ENCODE peak calls at places on chromosomes 6 and 20, in six cellular contexts. J is H9, V is IMR-90, H is neuronal stem cell, A is H1, L is trophoblast cell. U is an unnamed sample.

GRCh38 chr20:57892471-57892870 is 182.7 kb upstream of the PMEPA1 start:
- DNase-seq in J (no peak), V (no peak), H (no peak), A (no peak), L (no peak), U (no peak)

GRCh38 chr20:2314759-2315439 is 19.1 kb downstream of the TGM3 start:
- DNase-seq in J (no peak), V (peak), H (no peak), A (no peak), L (no peak), U (peak)

GRCh38 chr6:165441176-165441575 is 131.8 kb upstream of the C6orf118 start:
- DNase-seq in J (no peak), V (no peak), H (no peak), A (no peak), L (no peak), U (no peak)

GRCh38 chr6:71107935-71108420 is 151.1 kb upstream of the B3GAT2 start:
- DNase-seq in J (no peak), V (peak), H (no peak), A (no peak), L (peak), U (peak)

GRCh38 chr20:53737404-53738038 is 143.9 kb upstream of the ZNF217 start:
- DNase-seq in J (no peak), V (no peak), H (no peak), A (no peak), L (no peak), U (peak)

GRCh38 chr20:62816031-62816878 is 595 bp upstream of the COL9A3 start:
- DNase-seq in J (peak), V (peak), H (peak), A (peak), L (no peak), U (peak)

GRCh38 chr6:158843751-158844683 is 24.8 kb upstream of the EZR start:
- DNase-seq in J (no peak), V (peak), H (no peak), A (no peak), L (peak), U (no peak)

GRCh38 chr20:59025086-59025485 is 5.9 kb downstream of the TUBB1 start:
- DNase-seq in J (no peak), V (no peak), H (no peak), A (no peak), L (no peak), U (no peak)

GRCh38 chr6:36594816-36595167 is 630 bp downstream of the SRSF3 start:
- DNase-seq in J (no peak), V (no peak), H (no peak), A (no peak), L (no peak), U (no peak)

GRCh38 chr6:14059791-14060436 is 57.7 kb upstream of the CD83 start:
- DNase-seq in J (no peak), V (no peak), H (no peak), A (no peak), L (no peak), U (no peak)

GRCh38 chr6:102402635-102403329 is 1009.3 kb downstream of the GRIK2 start:
- DNase-seq in J (no peak), V (no peak), H (no peak), A (no peak), L (no peak), U (no peak)

GRCh38 chr6:2275207-2275891 is 29.9 kb upstream of the GMDS start:
- DNase-seq in J (no peak), V (peak), H (no peak), A (no peak), L (no peak), U (peak)

GRCh38 chr6:150395388-150396009 is 26.7 kb downstream of the IYD start:
- DNase-seq in J (peak), V (peak), H (peak), A (peak), L (peak), U (peak)

GRCh38 chr6:151681426-151682059 is 125.9 kb upstream of the ESR1 start:
- DNase-seq in J (no peak), V (no peak), H (no peak), A (no peak), L (no peak), U (no peak)

GRCh38 chr6:68473433-68474210 is 161.5 kb upstream of the ADGRB3 start:
- DNase-seq in J (no peak), V (no peak), H (no peak), A (no peak), L (no peak), U (no peak)

GRCh38 chr20:53922901-53923314 is 147.5 kb downstream of the BCAS1 start:
- DNase-seq in J (no peak), V (no peak), H (no peak), A (no peak), L (no peak), U (no peak)

GRCh38 chr6:5084787-5085637 is at the start of gene PPP1R3G:
- DNase-seq in J (peak), V (peak), H (peak), A (no peak), L (peak), U (peak)

GRCh38 chr6:10478187-10479040 is 42.7 kb upstream of the GCNT2 start:
- DNase-seq in J (no peak), V (peak), H (peak), A (no peak), L (no peak), U (peak)

GRCh38 chr20:18404172-18404571 is 62.7 kb downstream of the DZANK1 start:
- DNase-seq in J (no peak), V (no peak), H (no peak), A (no peak), L (no peak), U (no peak)

GRCh38 chr6:42224222-42225042 is 6.8 kb upstream of the MRPS10 start:
- DNase-seq in J (no peak), V (peak), H (no peak), A (no peak), L (no peak), U (peak)

GRCh38 chr20:61815678-61816077 is 250.0 kb downstream of the TAF4 start:
- DNase-seq in J (no peak), V (no peak), H (no peak), A (no peak), L (no peak), U (no peak)
- H3K14ac ChIP-seq in J (no peak), V (no peak), H (no peak), A (no peak), L (no peak), U (no peak)

GRCh38 chr6:24909281-24910216 is 26.2 kb downstream of the RIPOR2 start:
- DNase-seq in J (no peak), V (no peak), H (no peak), A (no peak), L (no peak), U (no peak)
- H3K4ac ChIP-seq in J (no peak), V (peak), H (no peak), A (no peak), L (no peak), U (no peak)

GRCh38 chr20:61096463-61096862 is 155.6 kb upstream of the CDH4 start:
- DNase-seq in J (no peak), V (no peak), H (no peak), A (no peak), L (no peak), U (no peak)
- H3K14ac ChIP-seq in J (no peak), V (no peak), H (no peak), A (no peak), L (no peak), U (no peak)

GRCh38 chr6:142013875-142014495 is 118.7 kb upstream of the GJE1 start:
- DNase-seq in J (no peak), V (no peak), H (no peak), A (no peak), L (no peak), U (peak)
- H3K4ac ChIP-seq in J (no peak), V (peak), H (no peak), A (no peak), L (no peak), U (no peak)

DNA sequence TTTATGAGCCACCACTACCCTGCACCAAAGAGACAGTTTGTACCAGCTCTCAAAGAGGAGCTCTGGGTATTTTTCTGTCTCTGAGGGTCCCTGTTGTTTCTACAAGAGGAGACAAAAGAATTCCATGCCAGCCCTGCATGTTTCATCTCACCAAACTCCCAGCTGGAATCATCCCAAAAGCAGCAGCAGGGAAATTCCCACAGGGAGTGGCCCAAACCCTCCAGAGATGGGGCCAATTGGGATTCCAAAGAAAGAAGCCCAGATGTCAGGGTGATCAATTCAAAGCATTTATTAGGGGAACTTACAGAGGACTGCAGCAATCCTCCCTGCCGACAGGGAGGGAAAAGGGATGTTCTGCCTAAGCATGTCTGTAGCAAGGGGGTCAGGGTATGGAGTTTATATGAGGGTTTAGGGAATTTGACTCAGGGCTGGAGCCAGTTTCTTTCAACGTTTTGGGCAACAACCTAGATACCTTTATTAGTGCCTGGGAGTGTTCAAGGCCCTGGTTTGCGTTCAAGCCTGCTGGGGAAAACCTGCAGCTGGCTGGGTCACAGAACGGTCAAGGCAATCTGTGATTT is 47.2 kb downstream of the MUC22 start:
- DNase-seq in J (no peak), V (peak), H (peak), A (no peak), L (no peak), U (peak)
- H3K14ac ChIP-seq in J (no peak), V (peak), H (no peak), A (no peak), L (no peak), U (no peak)

DNA sequence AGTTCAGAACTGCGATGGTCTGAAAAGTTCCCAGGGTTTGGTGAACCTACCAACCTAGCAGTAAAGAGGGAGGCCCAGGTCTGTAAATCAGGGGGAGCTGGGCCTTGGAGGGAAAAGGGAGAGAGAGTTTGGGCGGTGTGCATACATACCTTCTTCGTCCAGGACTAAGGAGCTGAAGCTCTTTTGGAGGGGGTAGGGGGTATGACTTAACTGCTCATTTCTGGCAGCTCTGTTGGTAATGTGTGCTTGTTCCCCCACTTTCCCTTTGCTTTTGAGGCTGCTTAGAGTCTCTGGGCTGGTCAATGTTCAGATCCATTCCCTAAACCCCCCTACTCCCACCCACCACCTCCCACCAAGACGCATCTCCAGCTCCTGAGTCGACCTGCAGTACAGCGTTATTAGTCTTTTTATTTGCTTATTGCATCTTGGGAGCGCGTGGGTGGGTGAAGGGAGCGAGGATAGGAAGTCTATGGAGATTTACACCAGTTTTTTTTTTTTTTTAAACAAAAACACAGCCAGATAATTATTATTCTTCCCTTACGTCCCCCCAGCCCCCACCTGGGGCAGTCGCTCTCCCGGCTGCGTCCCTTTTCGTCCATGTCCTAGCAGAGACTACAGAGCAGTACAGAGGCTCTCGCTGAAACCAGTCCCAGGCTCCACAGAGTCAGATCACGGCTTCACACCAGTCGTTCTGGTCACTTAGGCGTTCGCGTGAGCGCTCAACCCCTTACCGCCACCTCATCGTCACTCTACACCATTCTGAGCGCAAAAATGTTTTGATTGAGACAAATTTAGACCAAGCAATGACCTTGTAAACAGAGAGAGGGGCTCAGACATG is 894 bp upstream of the PRRT1 start:
- DNase-seq in J (no peak), V (peak), H (no peak), A (no peak), L (no peak), U (peak)
- H3K4ac ChIP-seq in J (no peak), V (peak), H (no peak), A (peak), L (no peak), U (peak)